ENCODE peak calls at places on chromosomes 11 and 22, in eight cellular contexts. P is natural killer cell, E is kidney, J is BJ, O is HCT116, X is brain microvascular endothelial cell, I is suprapubic skin, W is fibroblast of pulmonary artery. A is an unnamed sample.

GRCh38 chr11:61777234-61778090 is 14.9 kb downstream of the TMEM258 start:
- DNase-seq in P (peak), E (peak), J (no peak), O (no peak), X (no peak), I (no peak), W (no peak), A (no peak)

GRCh38 chr11:117185739-117186430 is 7.3 kb downstream of the SIDT2 start:
- DNase-seq in P (no peak), E (peak), J (no peak), O (no peak), X (no peak), I (peak), W (no peak), A (no peak)

GRCh38 chr11:111372538-111372937 is 6.5 kb downstream of the POU2AF1 start:
- DNase-seq in P (no peak), E (no peak), J (no peak), O (no peak), X (no peak), I (no peak), W (no peak), A (no peak)

GRCh38 chr22:42646569-42647525 is 2.3 kb downstream of the CYB5R3 start:
- DNase-seq in P (no peak), E (peak), J (no peak), O (no peak), X (no peak), I (no peak), W (peak), A (no peak)

GRCh38 chr22:27754247-27754887 is 47.2 kb downstream of the MN1 start:
- DNase-seq in P (no peak), E (no peak), J (no peak), O (no peak), X (no peak), I (no peak), W (no peak), A (no peak)

GRCh38 chr11:102430158-102430836 is 22.3 kb downstream of the TMEM123 start:
- DNase-seq in P (no peak), E (no peak), J (no peak), O (no peak), X (peak), I (no peak), W (no peak), A (no peak)

GRCh38 chr22:38788417-38788816 is 5.5 kb downstream of the DNAL4 start:
- DNase-seq in P (no peak), E (peak), J (peak), O (no peak), X (peak), I (no peak), W (peak), A (no peak)

GRCh38 chr11:46977940-46978595 is 41.5 kb downstream of the CSTPP1 start:
- DNase-seq in P (no peak), E (no peak), J (no peak), O (no peak), X (peak), I (no peak), W (no peak), A (no peak)

GRCh38 chr11:118703563-118704106 is 24.2 kb upstream of the TREH start:
- DNase-seq in P (no peak), E (no peak), J (no peak), O (no peak), X (no peak), I (no peak), W (no peak), A (no peak)

GRCh38 chr11:64742940-64743590 is 877 bp downstream of the RASGRP2 start:
- DNase-seq in P (peak), E (peak), J (no peak), O (no peak), X (no peak), I (peak), W (peak), A (no peak)

GRCh38 chr11:27291302-27291889 is 71.6 kb downstream of the CCDC34 start:
- DNase-seq in P (no peak), E (no peak), J (no peak), O (peak), X (no peak), I (no peak), W (no peak), A (no peak)

GRCh38 chr11:103659138-103659734 is 377.2 kb upstream of the DDI1 start:
- DNase-seq in P (no peak), E (no peak), J (no peak), O (peak), X (no peak), I (no peak), W (no peak), A (no peak)

GRCh38 chr11:59754859-59755700 is at the start of gene STX3:
- DNase-seq in P (peak), E (peak), J (no peak), O (peak), X (peak), I (peak), W (peak), A (peak)

GRCh38 chr11:104968856-104969776 is 742 bp upstream of the CASP4 start:
- DNase-seq in P (no peak), E (peak), J (no peak), O (no peak), X (peak), I (peak), W (peak), A (no peak)

GRCh38 chr11:36699271-36699670 is 101.2 kb upstream of the RAG2 start:
- DNase-seq in P (no peak), E (no peak), J (no peak), O (no peak), X (no peak), I (no peak), W (no peak), A (no peak)

GRCh38 chr11:34614334-34615113 is 6.4 kb upstream of the EHF start:
- DNase-seq in P (no peak), E (no peak), J (no peak), O (no peak), X (no peak), I (no peak), W (peak), A (no peak)

GRCh38 chr22:25876871-25877270 is 134.9 kb downstream of the MYO18B start:
- DNase-seq in P (no peak), E (no peak), J (no peak), O (no peak), X (no peak), I (no peak), W (no peak), A (no peak)
- TF ChIP-seq CTCF in P (no peak), E (no peak), J (no peak), O (no peak), X (no peak), I (no peak), W (no peak), A (no peak)

GRCh38 chr11:84719935-84720577 is 907.1 kb downstream of the DLG2 start:
- DNase-seq in P (no peak), E (peak), J (no peak), O (no peak), X (no peak), I (no peak), W (no peak), A (no peak)

DNA sequence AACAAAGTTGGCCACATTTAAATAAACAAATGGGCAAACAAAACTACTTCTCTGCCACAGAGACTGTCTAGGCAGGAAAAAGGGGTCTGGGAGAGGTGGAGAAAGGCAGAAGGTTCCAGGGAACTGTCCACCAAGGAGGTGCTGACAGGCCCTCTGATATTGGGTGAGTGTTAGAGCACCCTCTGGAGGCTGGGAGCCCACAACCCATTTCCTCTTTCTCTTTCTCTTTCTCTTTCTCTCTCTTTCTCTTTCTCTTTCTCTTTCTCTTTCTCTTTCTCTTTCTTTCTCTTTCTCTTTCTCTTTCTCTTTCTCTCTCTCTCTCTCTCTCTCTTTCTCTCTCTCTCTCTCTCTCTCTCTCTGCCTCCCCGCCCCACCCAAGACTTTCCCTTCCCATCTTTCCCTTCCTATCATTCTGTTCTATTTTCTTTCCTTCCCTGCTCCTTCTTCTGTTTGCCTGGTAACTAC is 912.8 kb downstream of the DLG2 start:
- DNase-seq in P (no peak), E (no peak), J (no peak), O (peak), X (peak), I (no peak), W (peak), A (peak)
- TF ChIP-seq CTCF in P (no peak), E (peak), J (peak), O (peak), X (peak), I (no peak), W (peak), A (peak)

DNA sequence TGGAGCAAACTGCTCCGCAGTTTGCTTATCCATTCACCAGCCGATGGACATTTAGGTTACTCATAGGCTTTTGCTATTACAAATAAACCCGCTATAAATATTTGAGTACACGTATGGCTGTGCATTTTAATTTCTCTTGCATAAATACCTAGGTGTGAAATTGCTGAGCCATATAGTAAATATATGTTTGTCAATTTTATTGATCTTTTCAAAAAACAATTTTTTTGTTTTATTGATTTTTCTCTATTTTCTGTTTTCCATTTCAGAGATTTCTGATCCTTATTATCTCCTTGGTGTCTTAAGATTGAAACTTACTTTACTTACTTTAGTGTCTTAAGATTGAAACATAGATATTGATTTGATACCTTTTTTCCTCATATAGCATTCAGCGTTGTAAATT is 4.5 kb downstream of the ZNF74 start:
- DNase-seq in P (no peak), E (no peak), J (no peak), O (no peak), X (no peak), I (no peak), W (no peak), A (no peak)
- TF ChIP-seq CTCF in P (no peak), E (no peak), J (no peak), O (no peak), X (no peak), I (no peak), W (no peak), A (no peak)

DNA sequence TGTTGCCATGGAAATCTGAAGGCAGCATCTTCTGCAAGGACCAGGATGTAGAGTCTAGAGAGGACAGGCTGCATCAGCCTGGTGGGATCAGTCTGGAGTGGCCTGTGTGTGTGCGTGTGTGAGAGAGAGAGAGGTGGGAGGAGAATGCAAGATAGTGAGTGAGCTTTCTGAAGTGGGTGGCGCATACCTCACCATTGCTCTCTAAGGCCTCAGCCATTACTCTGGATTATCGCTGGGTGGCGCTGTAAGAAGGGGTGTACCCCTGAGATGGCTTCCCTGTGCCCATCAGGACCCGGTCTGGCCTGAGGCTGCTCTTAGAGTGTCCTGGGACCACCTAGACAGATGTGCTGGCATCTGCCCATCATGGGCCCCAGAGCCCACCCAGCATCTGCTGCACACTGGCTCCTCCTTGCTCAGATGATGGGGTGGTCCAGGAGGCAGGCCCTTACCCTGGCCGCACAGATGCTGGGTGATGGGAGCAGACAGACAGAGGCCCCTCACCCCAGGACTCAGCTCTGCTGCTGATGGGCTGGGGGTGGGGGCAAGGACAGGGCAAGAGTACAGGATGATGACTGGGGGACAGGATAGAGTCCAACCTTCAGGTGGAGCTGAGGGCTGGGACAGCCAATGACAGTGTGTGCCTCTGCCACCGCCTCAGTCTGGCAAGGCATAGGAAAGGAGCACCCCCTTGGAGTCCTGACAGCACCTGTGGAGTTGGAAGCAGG is 25.7 kb upstream of the TUB start:
- DNase-seq in P (no peak), E (no peak), J (no peak), O (no peak), X (no peak), I (peak), W (no peak), A (peak)
- TF ChIP-seq CTCF in P (no peak), E (no peak), J (peak), O (peak), X (peak), I (no peak), W (peak), A (no peak)

GRCh38 chr11:2902784-2903671 is 17.5 kb upstream of the CDKN1C start:
- DNase-seq in P (no peak), E (no peak), J (no peak), O (no peak), X (no peak), I (no peak), W (no peak), A (no peak)
- TF ChIP-seq CTCF in P (no peak), E (no peak), J (peak), O (peak), X (no peak), I (no peak), W (no peak), A (no peak)

GRCh38 chr22:50271011-50271394 is 823 bp upstream of the MAPK11 start:
- DNase-seq in P (no peak), E (no peak), J (no peak), O (no peak), X (no peak), I (no peak), W (no peak), A (no peak)

GRCh38 chr22:50270302-50271010 is at the start of gene MAPK11:
- DNase-seq in P (peak), E (peak), J (no peak), O (no peak), X (peak), I (no peak), W (peak), A (no peak)

GRCh38 chr22:50269573-50270301 is 443 bp downstream of the MAPK11 start:
- DNase-seq in P (no peak), E (no peak), J (no peak), O (no peak), X (no peak), I (no peak), W (peak), A (no peak)

GRCh38 chr22:50272103-50272782 is 2.1 kb upstream of the MAPK11 start:
- DNase-seq in P (no peak), E (no peak), J (no peak), O (no peak), X (no peak), I (no peak), W (peak), A (no peak)

GRCh38 chr22:50271519-50271970 is 1.4 kb upstream of the MAPK11 start:
- DNase-seq in P (no peak), E (no peak), J (no peak), O (no peak), X (no peak), I (no peak), W (peak), A (no peak)
- TF ChIP-seq CTCF in P (no peak), E (peak), J (peak), O (peak), X (peak), I (no peak), W (no peak), A (peak)